ENCODE peak calls at places on chromosome 13, in ten cellular contexts. T is transverse colon, I is stomach, Q is tibial nerve, S is K562, G is ovary, B is A549, N is sigmoid colon, Z is suprapubic skin, W is HepG2. A is an unnamed sample.

GRCh38 chr13:40344270-40345148 is 321.9 kb downstream of the FOXO1 start:
- DNase-seq in T (peak), I (no peak), Q (no peak), S (no peak), G (no peak), B (no peak), N (no peak), Z (no peak), W (peak), A (no peak)

GRCh38 chr13:114119196-114119595 is 13.2 kb downstream of the RASA3 start:
- DNase-seq in T (no peak), I (no peak), Q (no peak), S (no peak), G (no peak), B (peak), N (no peak), Z (no peak), W (peak), A (no peak)

GRCh38 chr13:68026077-68026476 is 795.9 kb upstream of the PCDH9 start:
- DNase-seq in T (no peak), I (no peak), Q (no peak), S (no peak), G (no peak), B (no peak), N (no peak), Z (no peak), W (no peak), A (no peak)

GRCh38 chr13:99614465-99614885 is 113.2 kb downstream of the TM9SF2 start:
- DNase-seq in T (peak), I (peak), Q (no peak), S (peak), G (no peak), B (peak), N (no peak), Z (no peak), W (peak), A (no peak)

GRCh38 chr13:32811297-32811800 is 204.9 kb upstream of the KL start:
- DNase-seq in T (peak), I (no peak), Q (no peak), S (no peak), G (no peak), B (no peak), N (no peak), Z (no peak), W (no peak), A (peak)

GRCh38 chr13:99883805-99884204 is 87.8 kb downstream of the ZIC5 start:
- DNase-seq in T (no peak), I (no peak), Q (no peak), S (no peak), G (no peak), B (no peak), N (no peak), Z (no peak), W (no peak), A (no peak)

GRCh38 chr13:28558126-28558525 is 63.2 kb upstream of the FLT1 start:
- DNase-seq in T (no peak), I (no peak), Q (no peak), S (no peak), G (no peak), B (no peak), N (no peak), Z (no peak), W (no peak), A (no peak)

GRCh38 chr13:114078501-114079451 is 53.6 kb downstream of the RASA3 start:
- DNase-seq in T (peak), I (peak), Q (no peak), S (no peak), G (peak), B (no peak), N (peak), Z (peak), W (no peak), A (no peak)

GRCh38 chr13:46648166-46648607 is 95.2 kb downstream of the LRCH1 start:
- DNase-seq in T (peak), I (peak), Q (no peak), S (peak), G (no peak), B (no peak), N (peak), Z (no peak), W (peak), A (no peak)

GRCh38 chr13:39777527-39778061 is 122.1 kb downstream of the COG6 start:
- DNase-seq in T (no peak), I (no peak), Q (no peak), S (peak), G (no peak), B (peak), N (no peak), Z (no peak), W (no peak), A (no peak)

GRCh38 chr13:104984296-104984818 is 1551.1 kb downstream of the EFNB2 start:
- DNase-seq in T (no peak), I (peak), Q (peak), S (no peak), G (no peak), B (no peak), N (peak), Z (no peak), W (no peak), A (no peak)

GRCh38 chr13:99522288-99522687 is 21.0 kb downstream of the TM9SF2 start:
- DNase-seq in T (no peak), I (no peak), Q (no peak), S (no peak), G (no peak), B (no peak), N (no peak), Z (no peak), W (no peak), A (no peak)

GRCh38 chr13:113669231-113669870 is 2.3 kb downstream of the GRK1 start:
- DNase-seq in T (peak), I (peak), Q (no peak), S (no peak), G (peak), B (no peak), N (peak), Z (peak), W (no peak), A (no peak)

GRCh38 chr13:99218969-99219368 is 18.3 kb downstream of the UBAC2 start:
- DNase-seq in T (peak), I (no peak), Q (no peak), S (no peak), G (no peak), B (no peak), N (no peak), Z (no peak), W (no peak), A (peak)

GRCh38 chr13:49124693-49125304 is 95.3 kb upstream of the MLNR start:
- DNase-seq in T (no peak), I (no peak), Q (no peak), S (no peak), G (no peak), B (no peak), N (no peak), Z (no peak), W (no peak), A (no peak)

GRCh38 chr13:99312493-99312883 is 5.3 kb upstream of the GPR183 start:
- DNase-seq in T (peak), I (no peak), Q (peak), S (no peak), G (peak), B (no peak), N (peak), Z (peak), W (no peak), A (no peak)

GRCh38 chr13:34458756-34459462 is 483.2 kb upstream of the NBEA start:
- DNase-seq in T (no peak), I (no peak), Q (peak), S (no peak), G (peak), B (no peak), N (peak), Z (no peak), W (no peak), A (peak)

GRCh38 chr13:75704194-75704941 is 68.2 kb downstream of the LMO7 start:
- DNase-seq in T (no peak), I (no peak), Q (no peak), S (no peak), G (no peak), B (no peak), N (no peak), Z (no peak), W (no peak), A (no peak)

GRCh38 chr13:41099986-41100385 is 32.6 kb downstream of the KBTBD6 start:
- DNase-seq in T (no peak), I (no peak), Q (no peak), S (no peak), G (no peak), B (no peak), N (no peak), Z (no peak), W (no peak), A (no peak)

GRCh38 chr13:42593719-42594012 is 19.7 kb downstream of the TNFSF11 start:
- DNase-seq in T (no peak), I (no peak), Q (no peak), S (no peak), G (no peak), B (no peak), N (no peak), Z (no peak), W (no peak), A (no peak)

GRCh38 chr13:78160793-78161192 is 242.2 kb upstream of the EDNRB start:
- DNase-seq in T (no peak), I (no peak), Q (no peak), S (no peak), G (no peak), B (no peak), N (no peak), Z (no peak), W (no peak), A (no peak)

GRCh38 chr13:113647351-113648217 is 10.4 kb downstream of the ATP4B start:
- DNase-seq in T (peak), I (peak), Q (peak), S (no peak), G (peak), B (peak), N (peak), Z (peak), W (no peak), A (no peak)

GRCh38 chr13:73015799-73016198 is 43.0 kb upstream of the KLF5 start:
- DNase-seq in T (no peak), I (no peak), Q (no peak), S (no peak), G (no peak), B (no peak), N (no peak), Z (no peak), W (no peak), A (no peak)

GRCh38 chr13:39044536-39044935 is 6.3 kb downstream of the NHLRC3 start:
- DNase-seq in T (no peak), I (no peak), Q (no peak), S (no peak), G (no peak), B (no peak), N (no peak), Z (no peak), W (no peak), A (no peak)

GRCh38 chr13:20182231-20182846 is 10.4 kb downstream of the GJB2 start:
- DNase-seq in T (no peak), I (peak), Q (peak), S (peak), G (no peak), B (peak), N (no peak), Z (no peak), W (peak), A (no peak)

GRCh38 chr13:23347601-23348000 is 85.9 kb downstream of the SACS start:
- DNase-seq in T (no peak), I (no peak), Q (no peak), S (no peak), G (no peak), B (no peak), N (no peak), Z (no peak), W (no peak), A (no peak)

GRCh38 chr13:44746690-44747089 is 170.6 kb upstream of the TSC22D1 start:
- DNase-seq in T (no peak), I (no peak), Q (no peak), S (no peak), G (no peak), B (no peak), N (no peak), Z (no peak), W (no peak), A (no peak)

GRCh38 chr13:32168136-32168535 is 136.6 kb downstream of the FRY start:
- DNase-seq in T (no peak), I (no peak), Q (no peak), S (no peak), G (no peak), B (no peak), N (no peak), Z (no peak), W (peak), A (no peak)

GRCh38 chr13:43720780-43721397 is 65.9 kb downstream of the ENOX1 start:
- DNase-seq in T (no peak), I (no peak), Q (no peak), S (no peak), G (no peak), B (no peak), N (no peak), Z (no peak), W (no peak), A (no peak)

GRCh38 chr13:48994731-48995130 is 19.0 kb downstream of the FNDC3A start:
- DNase-seq in T (no peak), I (no peak), Q (no peak), S (no peak), G (no peak), B (no peak), N (no peak), Z (no peak), W (peak), A (no peak)

GRCh38 chr13:48741377-48741776 is 87.6 kb downstream of the CYSLTR2 start:
- DNase-seq in T (no peak), I (no peak), Q (no peak), S (no peak), G (no peak), B (no peak), N (no peak), Z (no peak), W (no peak), A (no peak)

GRCh38 chr13:89862011-89862690 is 1485.3 kb upstream of the MIR17HG start:
- DNase-seq in T (no peak), I (no peak), Q (no peak), S (no peak), G (no peak), B (no peak), N (no peak), Z (no peak), W (no peak), A (no peak)

GRCh38 chr13:96474158-96474606 is 384.3 kb downstream of the HS6ST3 start:
- DNase-seq in T (no peak), I (no peak), Q (no peak), S (no peak), G (no peak), B (no peak), N (no peak), Z (no peak), W (no peak), A (no peak)

GRCh38 chr13:96475103-96475502 is 385.2 kb downstream of the HS6ST3 start:
- DNase-seq in T (no peak), I (no peak), Q (no peak), S (no peak), G (no peak), B (no peak), N (no peak), Z (no peak), W (no peak), A (no peak)

DNA sequence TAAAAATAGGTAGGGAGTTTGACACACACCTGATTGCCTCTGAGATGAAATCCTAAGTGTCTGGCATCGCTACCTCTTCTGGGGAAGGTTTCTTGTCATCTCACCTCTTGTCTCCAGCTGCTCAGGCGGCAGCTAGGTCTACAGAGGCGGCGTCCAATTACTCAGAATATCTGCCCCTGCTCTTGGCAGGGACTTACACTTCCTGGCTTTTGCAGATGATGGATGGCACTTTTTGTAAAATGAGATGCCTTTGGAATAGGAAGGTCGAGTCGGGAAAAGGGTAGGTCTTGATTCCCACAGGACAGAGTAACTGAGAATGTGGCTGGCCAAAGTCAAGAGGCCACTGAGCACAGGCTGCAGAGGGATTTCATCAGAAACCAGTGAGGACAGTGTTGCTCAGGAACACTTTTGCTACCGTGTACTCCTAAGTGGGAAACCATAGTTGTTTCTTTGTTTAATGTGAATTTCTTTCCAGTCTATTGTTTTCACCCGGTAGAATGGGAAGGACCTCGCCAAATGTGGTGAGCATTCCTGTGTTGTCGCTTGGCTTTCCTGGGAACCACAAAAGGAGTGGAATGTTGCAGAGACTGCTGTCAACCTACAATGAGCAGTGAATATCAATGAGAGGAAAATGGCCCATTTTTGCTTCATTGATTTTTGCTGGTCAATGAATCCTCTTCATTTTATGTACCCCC is 383.7 kb downstream of the HS6ST3 start:
- DNase-seq in T (no peak), I (no peak), Q (no peak), S (no peak), G (no peak), B (no peak), N (no peak), Z (no peak), W (no peak), A (no peak)
- TF ChIP-seq EP300 in T (no peak), I (no peak), Q (no peak), S (no peak), G (no peak), B (no peak), N (no peak), Z (no peak), W (no peak), A (no peak)

GRCh38 chr13:30341815-30342570 is 34.6 kb upstream of the KATNAL1 start:
- DNase-seq in T (peak), I (peak), Q (peak), S (no peak), G (peak), B (no peak), N (peak), Z (peak), W (no peak), A (no peak)
- TF ChIP-seq EP300 in T (no peak), I (no peak), Q (no peak), S (no peak), G (no peak), B (no peak), N (no peak), Z (no peak), W (no peak), A (no peak)

GRCh38 chr13:91046715-91047327 is 300.7 kb upstream of the MIR17HG start:
- DNase-seq in T (no peak), I (no peak), Q (no peak), S (no peak), G (no peak), B (no peak), N (no peak), Z (no peak), W (no peak), A (no peak)

GRCh38 chr13:91042870-91043269 is 304.6 kb upstream of the MIR17HG start:
- DNase-seq in T (no peak), I (no peak), Q (no peak), S (no peak), G (no peak), B (no peak), N (no peak), Z (no peak), W (no peak), A (no peak)

GRCh38 chr13:91045351-91046034 is 302.0 kb upstream of the MIR17HG start:
- DNase-seq in T (no peak), I (no peak), Q (no peak), S (peak), G (no peak), B (peak), N (no peak), Z (no peak), W (no peak), A (no peak)
- TF ChIP-seq EP300 in T (no peak), I (no peak), Q (no peak), S (no peak), G (no peak), B (no peak), N (no peak), Z (no peak), W (no peak), A (no peak)

DNA sequence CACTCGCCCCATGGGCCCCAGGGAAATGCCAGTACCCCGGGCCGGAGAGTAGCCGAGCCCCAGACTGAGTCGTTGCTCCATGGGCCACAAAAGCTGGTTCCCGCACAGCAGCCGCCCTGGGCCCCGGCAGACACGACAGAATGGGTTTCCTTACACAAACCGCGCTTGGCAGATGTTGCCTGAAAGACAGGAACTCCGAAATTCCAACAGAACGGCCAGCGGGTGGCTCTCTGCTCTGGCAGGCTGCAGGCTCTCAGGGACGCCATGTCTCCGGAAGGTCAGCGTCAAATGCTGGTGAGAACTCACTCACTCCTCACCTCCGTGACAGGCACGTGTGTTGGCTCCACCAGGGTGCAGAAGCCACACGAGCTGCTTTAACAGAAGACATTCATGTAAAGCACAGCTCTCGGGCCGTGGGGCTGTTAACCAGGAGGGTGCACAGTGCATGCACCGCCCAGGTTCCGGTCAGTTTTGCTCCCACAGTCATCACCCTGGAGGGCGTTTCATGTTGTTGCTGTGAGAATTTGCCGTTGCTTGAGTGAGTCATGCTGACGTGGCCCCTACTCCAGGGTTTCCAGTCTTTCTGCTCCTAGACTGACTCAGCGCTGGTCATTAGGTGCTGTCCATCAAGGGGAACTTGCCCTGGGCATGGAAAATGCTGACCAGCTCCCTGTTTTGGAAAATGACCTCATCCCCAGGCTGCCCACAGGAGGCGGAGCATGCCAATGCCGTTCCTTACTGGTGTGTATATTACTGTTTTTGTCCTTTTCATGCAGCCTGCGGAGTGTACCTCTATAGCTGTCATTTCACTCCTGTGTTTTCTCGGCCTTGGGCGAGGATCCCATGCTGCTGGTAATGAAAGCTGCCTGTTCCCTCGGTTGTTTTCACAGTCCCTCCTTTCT is 44.8 kb downstream of the ANKRD10 start:
- DNase-seq in T (peak), I (peak), Q (peak), S (peak), G (peak), B (peak), N (peak), Z (peak), W (peak), A (peak)
- TF ChIP-seq EP300 in T (peak), I (peak), Q (peak), S (peak), G (peak), B (no peak), N (peak), Z (no peak), W (peak), A (no peak)

GRCh38 chr13:110506396-110506795 is 55.1 kb downstream of the RAB20 start:
- DNase-seq in T (no peak), I (peak), Q (no peak), S (peak), G (no peak), B (no peak), N (peak), Z (no peak), W (no peak), A (no peak)

GRCh38 chr13:110503037-110503901 is 58.3 kb downstream of the RAB20 start:
- DNase-seq in T (no peak), I (no peak), Q (no peak), S (peak), G (no peak), B (no peak), N (peak), Z (no peak), W (no peak), A (no peak)

GRCh38 chr13:110501188-110501587 is 60.3 kb downstream of the RAB20 start:
- DNase-seq in T (no peak), I (no peak), Q (no peak), S (no peak), G (no peak), B (no peak), N (peak), Z (no peak), W (no peak), A (no peak)

GRCh38 chr13:110505594-110505993 is 55.9 kb downstream of the RAB20 start:
- DNase-seq in T (no peak), I (no peak), Q (no peak), S (no peak), G (no peak), B (no peak), N (peak), Z (no peak), W (no peak), A (no peak)

DNA sequence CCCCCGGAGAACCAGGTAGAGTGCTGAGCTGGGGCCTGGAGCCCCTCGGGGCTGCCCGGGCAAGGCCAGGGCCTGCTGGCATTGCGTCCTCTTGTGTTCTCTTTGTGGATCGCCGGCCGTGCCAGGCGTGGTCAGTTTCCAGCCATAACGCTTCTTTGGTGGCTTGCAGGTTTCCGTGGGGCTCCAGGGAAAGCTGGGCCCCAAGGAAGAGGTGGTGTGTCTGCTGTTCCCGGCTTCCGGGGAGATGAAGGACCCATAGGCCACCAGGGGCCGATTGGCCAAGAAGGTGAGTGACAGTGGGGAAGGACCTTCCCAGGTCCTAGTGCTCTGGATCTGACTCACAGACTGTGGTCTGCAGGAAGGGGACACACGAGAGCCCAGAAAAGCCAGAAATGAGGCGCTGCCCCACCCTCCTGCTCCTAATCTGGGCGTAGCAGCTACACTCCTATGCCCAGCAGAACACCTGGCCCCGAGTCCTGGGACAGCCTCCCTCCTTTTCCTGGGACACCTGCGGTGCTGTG is 57.5 kb downstream of the RAB20 start:
- DNase-seq in T (peak), I (no peak), Q (no peak), S (peak), G (no peak), B (no peak), N (peak), Z (no peak), W (no peak), A (no peak)
- TF ChIP-seq EP300 in T (no peak), I (no peak), Q (no peak), S (no peak), G (no peak), B (no peak), N (no peak), Z (no peak), W (no peak), A (no peak)

A was measured in esophagus muscularis mucosa.